ENCODE peak calls at places on chromosomes 3 and 15, in six cellular contexts. N is heart left ventricle; E is OCI-LY7; S is neuronal stem cell; F is CD4-positive, CD25-positive, alpha-beta regulatory T cell; M is heart right ventricle. X is an unnamed sample.

GRCh38 chr15:83278191-83278590 is 6.3 kb downstream of the BNC1 start:
- DNase-seq in E (no peak), M (no peak), N (no peak), S (no peak), F (no peak), X (no peak)

GRCh38 chr3:127822836-127823589 is 698 bp upstream of the MGLL start:
- DNase-seq in E (no peak), N (peak), S (peak), M (peak), F (no peak), X (peak)

GRCh38 chr15:63915209-63915887 is 81.6 kb upstream of the HERC1 start:
- DNase-seq in F (no peak), N (no peak), M (peak), E (no peak), S (no peak), X (no peak)

GRCh38 chr3:60798456-60798855 is 452.8 kb downstream of the FHIT start:
- DNase-seq in F (no peak), E (no peak), M (no peak), S (no peak), N (no peak), X (no peak)

GRCh38 chr3:180116203-180116602 is 79.5 kb upstream of the PEX5L start:
- DNase-seq in F (no peak), S (no peak), N (no peak), M (no peak), E (no peak), X (no peak)

GRCh38 chr3:70919091-70919490 is 606.7 kb upstream of the MDFIC2 start:
- DNase-seq in S (no peak), E (no peak), F (no peak), N (no peak), M (no peak), X (no peak)

GRCh38 chr15:29117778-29118177 is 151.8 kb downstream of the NSMCE3 start:
- DNase-seq in F (no peak), M (no peak), N (no peak), S (no peak), E (no peak), X (no peak)

GRCh38 chr3:156633335-156633734 is 41.1 kb upstream of the TIPARP start:
- DNase-seq in N (peak), E (no peak), M (peak), F (no peak), S (no peak), X (no peak)

GRCh38 chr3:10400050-10400748 is 79.3 kb upstream of the SEC13 start:
- DNase-seq in F (no peak), S (no peak), E (no peak), N (no peak), M (no peak), X (peak)

GRCh38 chr15:65793813-65794104 is 1.7 kb upstream of the DENND4A start:
- DNase-seq in S (no peak), E (no peak), N (no peak), M (no peak), F (no peak), X (no peak)

GRCh38 chr15:90873488-90873997 is 5.2 kb downstream of the FURIN start:
- DNase-seq in M (no peak), N (no peak), S (no peak), E (no peak), F (no peak), X (no peak)

GRCh38 chr15:57735891-57736290 is 29.4 kb downstream of the POLR2M start:
- DNase-seq in N (no peak), F (no peak), M (no peak), S (no peak), E (no peak), X (no peak)

GRCh38 chr3:59713971-59714370 is 664.1 kb upstream of the CFAP20DC start:
- DNase-seq in E (no peak), M (no peak), S (no peak), N (no peak), F (no peak), X (no peak)

GRCh38 chr15:43316969-43317346 is 13.4 kb downstream of the LCMT2 start:
- DNase-seq in M (no peak), F (no peak), E (no peak), N (no peak), S (no peak), X (no peak)

GRCh38 chr3:141828487-141829284 is 47.8 kb upstream of the ATP1B3 start:
- DNase-seq in M (peak), N (no peak), F (no peak), E (no peak), S (no peak), X (no peak)

GRCh38 chr3:105745046-105745445 is 123.8 kb downstream of the CBLB start:
- DNase-seq in M (no peak), N (no peak), S (no peak), F (no peak), E (no peak), X (no peak)

GRCh38 chr15:84681822-84682221 is 23.8 kb upstream of the NMB start:
- DNase-seq in N (no peak), E (no peak), F (peak), M (no peak), S (no peak), X (no peak)

GRCh38 chr3:191455257-191455952 is 5.6 kb upstream of the PYDC2 start:
- DNase-seq in N (no peak), E (no peak), M (no peak), S (no peak), F (no peak), X (no peak)

GRCh38 chr15:95295311-95295710 is 1035.2 kb upstream of the NR2F2 start:
- DNase-seq in N (no peak), M (no peak), E (no peak), F (no peak), S (no peak), X (no peak)

GRCh38 chr3:126270145-126270811 is 86.9 kb downstream of the KLF15 start:
- DNase-seq in N (peak), M (peak), E (no peak), S (no peak), F (no peak), X (no peak)

GRCh38 chr3:38268522-38268921 is 2.9 kb downstream of the SLC22A13 start:
- DNase-seq in E (no peak), M (no peak), F (no peak), S (no peak), N (no peak), X (no peak)

GRCh38 chr3:20136231-20136630 is 49.8 kb downstream of the SGO1 start:
- DNase-seq in F (no peak), E (no peak), N (no peak), S (no peak), M (no peak), X (no peak)

GRCh38 chr3:11168881-11169805 is 14.8 kb downstream of the HRH1 start:
- DNase-seq in S (no peak), M (no peak), E (no peak), N (no peak), F (no peak), X (no peak)

GRCh38 chr3:83216919-83217594 is 1455.6 kb upstream of the GBE1 start:
- DNase-seq in S (no peak), E (no peak), M (no peak), N (no peak), F (no peak), X (no peak)

GRCh38 chr3:53350652-53351051 is 3.3 kb upstream of the DCP1A start:
- DNase-seq in F (peak), S (no peak), E (peak), N (no peak), M (no peak), X (peak)

GRCh38 chr3:100213891-100214573 is 46.8 kb upstream of the TBC1D23 start:
- DNase-seq in M (no peak), S (no peak), E (no peak), F (no peak), N (no peak), X (no peak)

GRCh38 chr15:98881526-98882517 is 125.8 kb downstream of the PGPEP1L start:
- DNase-seq in F (peak), S (no peak), M (no peak), N (no peak), E (peak), X (no peak)

GRCh38 chr3:8959683-8960082 is 3.6 kb downstream of the RAD18 start:
- DNase-seq in M (no peak), F (no peak), S (no peak), E (peak), N (no peak), X (no peak)

GRCh38 chr3:108883373-108883772 is 60.8 kb downstream of the TRAT1 start:
- DNase-seq in E (no peak), N (no peak), F (no peak), M (no peak), S (no peak), X (no peak)

GRCh38 chr3:37054370-37054769 is 61.1 kb downstream of the MLH1 start:
- DNase-seq in F (peak), E (peak), N (no peak), S (no peak), M (peak), X (no peak)

GRCh38 chr3:121942116-121942786 is 48.0 kb downstream of the SLC15A2 start:
- DNase-seq in F (no peak), N (no peak), M (no peak), E (no peak), S (no peak), X (no peak)

GRCh38 chr3:195885036-195885871 is 23.1 kb downstream of the TNK2 start:
- DNase-seq in N (peak), S (no peak), M (peak), F (no peak), E (no peak), X (no peak)

GRCh38 chr3:106013971-106014370 is 145.2 kb upstream of the CBLB start:
- DNase-seq in M (no peak), S (no peak), E (no peak), F (no peak), N (no peak), X (no peak)

GRCh38 chr3:17076940-17077605 is 192.3 kb downstream of the PLCL2 start:
- DNase-seq in F (no peak), N (no peak), M (no peak), S (no peak), E (no peak), X (no peak)

DNA sequence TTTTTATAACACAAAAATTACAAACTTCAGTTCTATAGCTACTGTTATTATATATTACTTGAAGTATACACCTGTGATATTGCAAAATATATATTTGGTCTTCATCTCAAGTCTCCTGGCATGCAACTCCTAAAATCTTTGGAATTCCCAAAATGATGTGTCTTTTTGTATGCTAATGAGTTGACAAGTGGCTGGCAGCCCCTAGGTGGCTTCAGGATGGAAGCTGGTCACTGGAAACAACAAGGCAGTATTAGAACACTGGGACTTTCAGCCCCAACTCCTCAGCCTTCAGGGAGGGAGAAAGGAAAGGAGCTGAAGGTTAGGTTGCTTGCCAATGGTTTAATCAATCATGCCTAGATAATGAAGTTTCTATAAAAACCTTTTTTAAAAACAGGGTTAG is 112.0 kb downstream of the SCAPER start:
- DNase-seq in S (no peak), M (no peak), F (no peak), N (no peak), E (no peak), X (peak)
- H3K27ac ChIP-seq in S (no peak), M (no peak), F (no peak), N (no peak), E (no peak), X (no peak)

DNA sequence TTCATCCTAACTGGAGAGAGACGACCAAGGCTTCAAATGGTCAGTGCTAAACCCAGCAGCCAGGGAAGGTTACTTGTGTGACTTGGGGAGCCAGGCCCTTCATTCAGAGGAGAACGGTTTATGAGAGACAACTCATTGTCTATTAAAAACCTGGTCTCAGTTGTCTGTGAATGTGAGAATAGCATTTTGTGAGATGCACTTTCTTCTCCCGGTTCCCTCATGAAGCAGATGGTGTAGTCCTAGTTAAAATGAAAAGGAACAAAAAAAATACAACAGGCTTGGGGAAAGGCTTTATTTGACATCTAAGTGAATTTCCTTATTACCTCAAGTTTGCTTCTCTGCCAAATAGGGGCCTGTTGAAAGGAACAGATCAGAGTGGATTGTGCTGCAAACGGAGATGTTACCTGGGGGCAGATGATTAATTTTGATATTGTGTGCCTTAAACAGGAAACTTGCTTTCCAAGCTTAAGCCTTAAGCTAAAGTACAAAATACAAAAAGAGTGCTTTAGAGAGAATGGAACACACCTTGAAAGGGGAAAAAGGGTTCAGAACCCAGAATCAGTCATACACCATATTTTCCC is 202.7 kb upstream of the BHLHE40 start:
- DNase-seq in S (no peak), E (no peak), N (no peak), M (no peak), F (no peak), X (no peak)
- H3K27ac ChIP-seq in S (no peak), E (no peak), N (peak), M (peak), F (no peak), X (no peak)

GRCh38 chr3:118080886-118081285 is 953.8 kb downstream of the IGSF11 start:
- DNase-seq in N (no peak), F (no peak), S (no peak), M (no peak), E (no peak), X (no peak)
- H3K27ac ChIP-seq in N (no peak), F (no peak), S (peak), M (no peak), E (no peak), X (no peak)

DNA sequence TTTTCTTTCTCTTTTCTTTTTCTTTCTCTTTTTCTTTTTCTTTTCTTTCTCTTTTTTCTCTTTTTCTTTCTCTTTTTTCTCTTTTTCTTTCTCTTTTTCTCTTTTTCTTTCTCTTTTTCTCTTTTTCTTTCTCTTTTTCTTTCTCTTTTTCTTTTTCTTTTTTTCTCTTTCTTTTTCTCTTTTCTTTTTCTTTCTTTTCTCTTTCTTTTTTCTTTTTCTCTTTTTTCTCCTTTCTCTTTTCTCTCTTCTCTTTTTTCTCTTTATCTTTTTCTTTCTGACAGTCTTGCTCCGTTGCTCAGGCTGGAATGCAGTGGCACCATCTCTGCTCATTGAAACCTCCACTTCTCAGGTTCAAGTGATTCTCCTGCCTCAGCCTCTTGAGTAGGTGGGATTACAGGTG is 335.7 kb downstream of the SQOR start:
- DNase-seq in S (no peak), M (no peak), F (no peak), N (no peak), E (no peak), X (no peak)
- H3K27ac ChIP-seq in S (no peak), M (no peak), F (no peak), N (no peak), E (no peak), X (no peak)

X was measured in endodermal cell.